ENCODE peak calls at places on chromosomes 13 and 19, in six cellular contexts. One of them, this sample, is unnamed.
A peak's percentile ranks its signal among the peaks of the same experiment; 100 is the strongest.

GRCh38 chr13:40985596-40986327 is 33.4 kb downstream of the ELF1 start:
- ATAC-seq in A549: no peak
- ATAC-seq in K562: peak; percentile 5
- ATAC-seq in GM12878: peak; percentile 18
- ATAC-seq in upper lobe of left lung: no peak
- ATAC-seq in HepG2: peak; percentile 48
- ATAC-seq in this sample: no peak

GRCh38 chr19:39533791-39534190 is 1.1 kb upstream of the EID2B start:
- ATAC-seq in upper lobe of left lung: no peak
- ATAC-seq in A549: no peak
- ATAC-seq in K562: no peak
- ATAC-seq in GM12878: no peak
- ATAC-seq in HepG2: no peak
- ATAC-seq in this sample: no peak

GRCh38 chr13:51601601-51602348 is 17.5 kb downstream of the WDFY2 start:
- ATAC-seq in K562: peak; percentile 35
- ATAC-seq in upper lobe of left lung: peak; percentile 60
- ATAC-seq in GM12878: no peak
- ATAC-seq in A549: no peak
- ATAC-seq in HepG2: no peak
- ATAC-seq in this sample: no peak

GRCh38 chr19:19821366-19822147 is at the start of gene ZNF506:
- ATAC-seq in K562: no peak
- ATAC-seq in upper lobe of left lung: peak; percentile 98
- ATAC-seq in A549: no peak
- ATAC-seq in HepG2: no peak
- ATAC-seq in GM12878: peak; percentile 96
- ATAC-seq in this sample: peak; percentile 99

GRCh38 chr13:44451109-44451508 is 77.5 kb downstream of the SERP2 start:
- ATAC-seq in HepG2: no peak
- ATAC-seq in upper lobe of left lung: no peak
- ATAC-seq in GM12878: no peak
- ATAC-seq in A549: no peak
- ATAC-seq in K562: no peak
- ATAC-seq in this sample: peak; percentile 56

GRCh38 chr13:42996584-42996983 is 4.5 kb upstream of the EPSTI1 start:
- ATAC-seq in HepG2: no peak
- ATAC-seq in upper lobe of left lung: no peak
- ATAC-seq in A549: peak; percentile 78
- ATAC-seq in GM12878: no peak
- ATAC-seq in K562: no peak
- ATAC-seq in this sample: no peak

GRCh38 chr13:59368652-59369051 is 795.1 kb downstream of the DIAPH3 start:
- ATAC-seq in GM12878: no peak
- ATAC-seq in A549: no peak
- ATAC-seq in K562: no peak
- ATAC-seq in HepG2: no peak
- ATAC-seq in upper lobe of left lung: no peak
- ATAC-seq in this sample: no peak

GRCh38 chr13:76210262-76210661 is 574.1 kb downstream of the LMO7 start:
- ATAC-seq in HepG2: no peak
- ATAC-seq in A549: no peak
- ATAC-seq in upper lobe of left lung: no peak
- ATAC-seq in K562: no peak
- ATAC-seq in GM12878: no peak
- ATAC-seq in this sample: no peak

GRCh38 chr13:101703838-101704237 is 251.4 kb downstream of the ITGBL1 start:
- ATAC-seq in upper lobe of left lung: no peak
- ATAC-seq in K562: no peak
- ATAC-seq in GM12878: no peak
- ATAC-seq in HepG2: no peak
- ATAC-seq in A549: no peak
- ATAC-seq in this sample: no peak

GRCh38 chr19:19134687-19135158 is 3.6 kb downstream of the TMEM161A start:
- ATAC-seq in HepG2: no peak
- ATAC-seq in A549: no peak
- ATAC-seq in upper lobe of left lung: no peak
- ATAC-seq in K562: peak; percentile 82
- ATAC-seq in GM12878: no peak
- ATAC-seq in this sample: no peak

GRCh38 chr13:110412132-110412912 is 105.2 kb downstream of the COL4A2 start:
- ATAC-seq in A549: peak; percentile 88
- ATAC-seq in HepG2: peak; percentile 89
- ATAC-seq in upper lobe of left lung: peak; percentile 92
- ATAC-seq in K562: peak; percentile 96
- ATAC-seq in GM12878: peak; percentile 87
- ATAC-seq in this sample: peak; percentile 94

GRCh38 chr19:50829801-50830200 is 3.6 kb downstream of the KLK15 start:
- ATAC-seq in HepG2: no peak
- ATAC-seq in K562: no peak
- ATAC-seq in upper lobe of left lung: no peak
- ATAC-seq in A549: no peak
- ATAC-seq in GM12878: no peak
- ATAC-seq in this sample: no peak

GRCh38 chr13:101417043-101417406 is 717 bp upstream of the NALCN start:
- ATAC-seq in HepG2: peak; percentile 44
- ATAC-seq in A549: peak; percentile 41
- ATAC-seq in upper lobe of left lung: peak; percentile 20
- ATAC-seq in GM12878: no peak
- ATAC-seq in K562: no peak
- ATAC-seq in this sample: no peak

GRCh38 chr13:66958611-66959010 is 271.5 kb downstream of the PCDH9 start:
- ATAC-seq in GM12878: peak; percentile 52
- ATAC-seq in K562: no peak
- ATAC-seq in HepG2: no peak
- ATAC-seq in upper lobe of left lung: no peak
- ATAC-seq in A549: no peak
- ATAC-seq in this sample: no peak

GRCh38 chr19:30419581-30420180 is 47.5 kb downstream of the ZNF536 start:
- ATAC-seq in HepG2: peak; percentile 49
- ATAC-seq in upper lobe of left lung: no peak
- ATAC-seq in K562: no peak
- ATAC-seq in A549: peak; percentile 69
- ATAC-seq in GM12878: no peak
- ATAC-seq in this sample: no peak

GRCh38 chr13:99280166-99280565 is 22.0 kb upstream of the GPR18 start:
- ATAC-seq in HepG2: no peak
- ATAC-seq in K562: no peak
- ATAC-seq in A549: no peak
- ATAC-seq in upper lobe of left lung: peak; percentile 64
- ATAC-seq in GM12878: no peak
- ATAC-seq in this sample: peak; percentile 51

GRCh38 chr19:20247016-20247683 is 80.1 kb downstream of the ZNF486 start:
- ATAC-seq in A549: no peak
- ATAC-seq in GM12878: no peak
- ATAC-seq in HepG2: no peak
- ATAC-seq in upper lobe of left lung: peak; percentile 72
- ATAC-seq in K562: no peak
- ATAC-seq in this sample: no peak

GRCh38 chr13:27971236-27971645 is 2.1 kb upstream of the CDX2 start:
- ATAC-seq in HepG2: no peak
- ATAC-seq in A549: no peak
- ATAC-seq in upper lobe of left lung: no peak
- ATAC-seq in GM12878: no peak
- ATAC-seq in K562: no peak
- ATAC-seq in this sample: no peak

GRCh38 chr13:83056269-83056668 is 826.0 kb downstream of the SLITRK1 start:
- ATAC-seq in K562: no peak
- ATAC-seq in upper lobe of left lung: no peak
- ATAC-seq in GM12878: no peak
- ATAC-seq in A549: no peak
- ATAC-seq in HepG2: no peak
- ATAC-seq in this sample: no peak

GRCh38 chr13:41492432-41493267 is 35.3 kb downstream of the RGCC start:
- ATAC-seq in K562: no peak
- ATAC-seq in HepG2: no peak
- ATAC-seq in A549: no peak
- ATAC-seq in GM12878: peak; percentile 76
- ATAC-seq in upper lobe of left lung: no peak
- ATAC-seq in this sample: no peak

GRCh38 chr19:11019824-11020223 is 59.0 kb downstream of the SMARCA4 start:
- ATAC-seq in GM12878: no peak
- ATAC-seq in A549: no peak
- ATAC-seq in K562: no peak
- ATAC-seq in upper lobe of left lung: no peak
- ATAC-seq in HepG2: no peak
- ATAC-seq in this sample: no peak

GRCh38 chr13:80214521-80214941 is 126.4 kb downstream of the SPRY2 start:
- ATAC-seq in upper lobe of left lung: no peak
- ATAC-seq in K562: no peak
- ATAC-seq in HepG2: no peak
- ATAC-seq in A549: no peak
- ATAC-seq in GM12878: peak; percentile 54
- ATAC-seq in this sample: no peak

GRCh38 chr19:54373781-54374266 is 9.1 kb upstream of the LAIR1 start:
- ATAC-seq in upper lobe of left lung: peak; percentile 71
- ATAC-seq in HepG2: no peak
- ATAC-seq in A549: no peak
- ATAC-seq in K562: peak; percentile 40
- ATAC-seq in GM12878: peak; percentile 43
- ATAC-seq in this sample: peak; percentile 44

GRCh38 chr13:19959831-19960672 is 1.5 kb downstream of the ZMYM2 start:
- ATAC-seq in K562: peak; percentile 71
- ATAC-seq in HepG2: peak; percentile 82
- ATAC-seq in A549: peak; percentile 58
- ATAC-seq in upper lobe of left lung: peak; percentile 73
- ATAC-seq in GM12878: peak; percentile 65
- ATAC-seq in this sample: peak; percentile 42

GRCh38 chr13:19957320-19958118 is 1.0 kb upstream of the ZMYM2 start:
- ATAC-seq in A549: peak; percentile 56
- ATAC-seq in K562: no peak
- ATAC-seq in HepG2: no peak
- ATAC-seq in upper lobe of left lung: peak; percentile 51
- ATAC-seq in GM12878: peak; percentile 49
- ATAC-seq in this sample: no peak

GRCh38 chr13:19960673-19961015 is 2.1 kb downstream of the ZMYM2 start:
- ATAC-seq in A549: no peak
- ATAC-seq in upper lobe of left lung: no peak
- ATAC-seq in GM12878: no peak
- ATAC-seq in HepG2: no peak
- ATAC-seq in K562: no peak
- ATAC-seq in this sample: no peak

GRCh38 chr13:19959141-19959830 is 759 bp downstream of the ZMYM2 start:
- ATAC-seq in K562: peak; percentile 37
- ATAC-seq in A549: peak; percentile 53
- ATAC-seq in GM12878: peak; percentile 17
- ATAC-seq in upper lobe of left lung: peak; percentile 39
- ATAC-seq in HepG2: peak; percentile 22
- ATAC-seq in this sample: no peak

GRCh38 chr13:19958119-19959111 is at the start of gene ZMYM2:
- ATAC-seq in upper lobe of left lung: peak; percentile 97
- ATAC-seq in K562: peak; percentile 97
- ATAC-seq in HepG2: peak; percentile 94
- ATAC-seq in GM12878: peak; percentile 89
- ATAC-seq in A549: peak; percentile 80
- ATAC-seq in this sample: peak; percentile 97
- TF ChIP-seq EP300 in upper lobe of left lung: no peak
- TF ChIP-seq EP300 in K562: no peak
- TF ChIP-seq EP300 in HepG2: no peak
- TF ChIP-seq EP300 in GM12878: no peak
- TF ChIP-seq EP300 in A549: no peak
- TF ChIP-seq EP300 in this sample: no peak

DNA sequence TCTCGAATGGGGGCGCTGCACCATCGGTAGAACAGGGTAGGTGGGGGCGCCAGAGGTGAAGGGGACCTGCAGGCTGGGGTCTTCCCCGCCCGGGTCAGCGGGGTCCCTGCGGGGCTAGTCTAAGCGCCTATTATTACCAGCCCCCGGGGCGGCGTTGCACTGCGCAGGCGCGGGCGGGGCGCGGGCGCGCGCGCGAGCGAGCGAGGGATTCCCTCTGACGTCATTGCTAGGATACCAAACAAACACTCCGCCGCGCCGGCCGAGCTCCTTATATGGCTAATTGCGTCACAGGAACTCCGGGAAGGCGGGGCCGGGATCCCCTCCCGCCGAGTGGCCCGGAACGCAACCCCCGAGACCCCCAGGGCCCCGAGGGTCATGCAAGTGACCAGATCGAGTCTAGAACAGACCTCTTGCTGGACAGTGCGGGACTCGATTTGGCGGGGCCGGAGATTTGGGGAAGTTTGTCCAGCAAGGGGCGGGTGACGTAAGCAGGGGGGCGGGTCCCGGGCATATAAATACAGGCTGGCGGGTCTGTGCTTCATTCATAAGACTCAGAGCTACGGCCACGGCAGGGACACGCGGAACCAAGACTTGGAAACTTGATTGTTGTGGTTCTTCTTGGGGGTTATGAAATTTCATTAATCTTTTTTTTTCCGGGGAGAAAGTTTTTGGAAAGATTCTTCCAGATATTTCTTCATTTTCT is at the start of gene FOSB:
- ATAC-seq in GM12878: peak; percentile 32
- ATAC-seq in K562: peak; percentile 23
- ATAC-seq in A549: peak; percentile 19
- ATAC-seq in HepG2: no peak
- ATAC-seq in upper lobe of left lung: peak; percentile 71
- ATAC-seq in this sample: peak; percentile 63
- TF ChIP-seq EP300 in GM12878: no peak
- TF ChIP-seq EP300 in K562: no peak
- TF ChIP-seq EP300 in A549: no peak
- TF ChIP-seq EP300 in HepG2: no peak
- TF ChIP-seq EP300 in upper lobe of left lung: no peak
- TF ChIP-seq EP300 in this sample: peak; percentile 61

GRCh38 chr19:46661020-46661731 is at the start of gene DACT3:
- ATAC-seq in upper lobe of left lung: peak; percentile 97
- ATAC-seq in GM12878: peak; percentile 97
- ATAC-seq in K562: peak; percentile 94
- ATAC-seq in A549: peak; percentile 84
- ATAC-seq in HepG2: peak; percentile 95
- ATAC-seq in this sample: peak; percentile 94
- TF ChIP-seq EP300 in upper lobe of left lung: no peak
- TF ChIP-seq EP300 in GM12878: no peak
- TF ChIP-seq EP300 in K562: no peak
- TF ChIP-seq EP300 in A549: no peak
- TF ChIP-seq EP300 in HepG2: no peak
- TF ChIP-seq EP300 in this sample: no peak

DNA sequence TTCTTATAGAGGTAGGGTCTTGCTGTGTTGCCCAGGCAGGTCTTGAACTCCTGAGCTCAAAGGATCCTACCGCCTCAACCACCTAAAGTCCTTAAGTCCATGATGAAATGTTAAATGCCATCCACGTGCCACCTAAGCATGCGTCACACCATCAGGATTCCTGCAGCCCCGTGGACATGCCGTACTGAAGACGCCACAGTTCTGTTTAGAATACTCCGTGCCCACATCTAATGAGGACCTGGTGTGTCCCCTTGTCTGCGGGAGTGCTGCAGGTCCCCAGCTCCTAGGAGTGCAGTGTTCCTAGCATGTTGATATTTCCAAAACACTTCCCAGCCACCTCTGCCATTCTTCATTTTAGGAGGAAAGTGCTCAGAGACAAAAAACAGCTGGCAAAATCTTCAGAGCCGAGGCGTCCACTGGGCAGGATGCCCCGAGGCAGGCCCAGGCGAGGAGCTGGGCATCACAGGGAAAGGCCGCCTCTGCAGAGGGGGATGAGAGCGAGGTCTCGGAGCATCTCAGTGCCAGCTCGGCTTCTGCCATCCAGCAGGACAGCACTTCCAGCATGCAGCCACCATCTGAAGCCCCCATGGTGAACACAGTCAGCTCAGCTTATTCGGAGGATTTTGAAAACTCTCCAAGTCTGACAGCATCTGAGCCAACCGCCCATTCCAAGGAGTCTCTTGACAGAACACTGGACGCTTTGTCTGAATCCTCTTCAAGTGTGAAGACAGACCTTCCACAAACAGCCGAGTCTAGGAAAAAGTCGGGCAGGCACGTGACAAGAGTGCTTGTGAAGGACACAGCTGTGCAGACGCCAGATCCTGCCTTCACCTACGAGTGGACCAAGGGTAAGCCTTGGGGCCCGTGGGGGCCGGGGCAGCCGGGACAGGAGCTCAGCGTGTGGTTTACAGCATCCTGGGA is 13.2 kb downstream of the C19orf44 start:
- ATAC-seq in HepG2: no peak
- ATAC-seq in GM12878: no peak
- ATAC-seq in K562: no peak
- ATAC-seq in upper lobe of left lung: peak; percentile 29
- ATAC-seq in A549: no peak
- ATAC-seq in this sample: peak; percentile 78
- TF ChIP-seq EP300 in HepG2: no peak
- TF ChIP-seq EP300 in GM12878: no peak
- TF ChIP-seq EP300 in K562: no peak
- TF ChIP-seq EP300 in upper lobe of left lung: no peak
- TF ChIP-seq EP300 in A549: no peak
- TF ChIP-seq EP300 in this sample: no peak